ENCODE peak calls at places on chromosomes 3 and 15, in nine cellular contexts. N, L, V, A, T, P, Y, O and W are unnamed samples.

GRCh38 chr3:37272743-37273142 is 98.4 kb upstream of the LRRFIP2 start:
- DNase-seq in N (no peak), L (no peak), V (no peak), A (no peak), T (no peak), P (no peak), Y (no peak), O (no peak), W (no peak)

GRCh38 chr3:64555351-64555750 is 132.4 kb downstream of the ADAMTS9 start:
- DNase-seq in N (no peak), L (no peak), V (no peak), A (no peak), T (no peak), P (no peak), Y (no peak), O (no peak), W (no peak)

GRCh38 chr3:155424041-155424605 is 130.6 kb upstream of the STRIT1 start:
- DNase-seq in N (no peak), L (no peak), V (no peak), A (no peak), T (no peak), P (no peak), Y (no peak), O (no peak), W (no peak)

GRCh38 chr3:192188218-192188835 is 539.0 kb downstream of the FGF12 start:
- DNase-seq in N (peak; percentile 57), L (peak; percentile 74), V (peak; percentile 39), A (peak; percentile 47), T (peak; percentile 71), P (peak; percentile 33), Y (no peak), O (peak; percentile 60), W (peak; percentile 60)

GRCh38 chr3:188041193-188041592 is 112.8 kb upstream of the LPP start:
- DNase-seq in N (no peak), L (no peak), V (no peak), A (no peak), T (no peak), P (no peak), Y (no peak), O (no peak), W (no peak)

GRCh38 chr3:45994661-45995369 is 809 bp downstream of the FYCO1 start:
- DNase-seq in N (peak; percentile 65), L (no peak), V (peak; percentile 32), A (peak; percentile 75), T (no peak), P (peak; percentile 7), Y (no peak), O (no peak), W (peak; percentile 95)

GRCh38 chr15:51621917-51622268 is 678 bp downstream of the DMXL2 start:
- DNase-seq in N (peak; percentile 58), L (peak; percentile 48), V (peak; percentile 42), A (peak; percentile 41), T (peak; percentile 55), P (peak; percentile 7), Y (peak; percentile 69), O (peak; percentile 42), W (peak; percentile 47)

GRCh38 chr3:8712045-8712870 is 21.3 kb upstream of the CAV3 start:
- DNase-seq in N (no peak), L (no peak), V (no peak), A (no peak), T (peak; percentile 5), P (no peak), Y (no peak), O (no peak), W (no peak)

GRCh38 chr3:71726106-71726505 is 904 bp upstream of the EIF4E3 start:
- DNase-seq in N (no peak), L (no peak), V (no peak), A (no peak), T (no peak), P (no peak), Y (no peak), O (no peak), W (no peak)

GRCh38 chr3:23776352-23776891 is 29.3 kb upstream of the UBE2E1 start:
- DNase-seq in N (no peak), L (no peak), V (no peak), A (no peak), T (peak; percentile 26), P (no peak), Y (no peak), O (no peak), W (no peak)

GRCh38 chr3:193499801-193500485 is 54.8 kb downstream of the ATP13A4 start:
- DNase-seq in N (no peak), L (no peak), V (no peak), A (no peak), T (no peak), P (no peak), Y (no peak), O (no peak), W (no peak)
- H3K27ac ChIP-seq in N (no peak overlapping the region), L (no peak overlapping the region), V (no peak overlapping the region), A (no peak overlapping the region), T (no peak overlapping the region), P (no peak overlapping the region), Y (no peak overlapping the region), O (no peak overlapping the region), W (no peak overlapping the region)

GRCh38 chr15:101068523-101068960 is 149.4 kb downstream of the LRRK1 start:
- DNase-seq in N (peak; percentile 45), L (no peak), V (no peak), A (no peak), T (no peak), P (no peak), Y (no peak), O (no peak), W (no peak)
- TF ChIP-seq CTCF in N (no peak), L (no peak), V (no peak), A (no peak), T (no peak), P (no peak), Y (no peak), O (no peak), W (no peak)

GRCh38 chr3:134351421-134351820 is 22.8 kb downstream of the AMOTL2 start:
- DNase-seq in N (peak; percentile 78), L (no peak), V (peak; percentile 58), A (no peak), T (no peak), P (no peak), Y (no peak), O (no peak), W (no peak)

GRCh38 chr3:134350861-134351311 is 23.4 kb downstream of the AMOTL2 start:
- DNase-seq in N (peak; percentile 87), L (peak; percentile 67), V (peak; percentile 27), A (no peak), T (no peak), P (no peak), Y (no peak), O (peak; percentile 77), W (peak; percentile 54)

GRCh38 chr3:134352031-134352671 is 22.1 kb downstream of the AMOTL2 start:
- DNase-seq in N (peak; percentile 52), L (peak; percentile 56), V (peak; percentile 18), A (no peak), T (no peak), P (peak; percentile 69), Y (no peak), O (peak; percentile 72), W (no peak)

GRCh38 chr3:134348524-134348923 is 25.7 kb downstream of the AMOTL2 start:
- DNase-seq in N (peak; percentile 91), L (peak; percentile 48), V (peak; percentile 12), A (no peak), T (no peak), P (no peak), Y (no peak), O (no peak), W (no peak)

DNA sequence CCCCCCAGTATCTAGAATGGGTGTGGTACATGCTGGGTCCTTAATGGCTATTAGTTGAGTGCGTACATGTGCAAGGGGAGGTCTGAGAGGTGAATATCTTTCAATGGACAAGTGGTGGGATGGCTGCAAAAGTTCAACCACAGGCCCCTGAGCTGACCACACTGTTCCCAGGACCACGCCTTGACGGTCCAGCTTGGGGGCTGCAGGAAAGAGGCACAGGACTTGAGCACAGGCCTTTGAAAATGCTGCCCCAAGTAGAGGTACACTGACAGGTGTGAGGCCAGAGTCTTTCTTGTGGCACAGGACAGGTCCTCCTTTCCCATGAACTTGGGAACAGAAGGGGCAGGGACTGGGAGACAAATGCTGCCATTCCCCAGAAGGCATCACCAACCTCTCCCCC is 24.0 kb downstream of the AMOTL2 start:
- DNase-seq in N (peak; percentile 17), L (no peak), V (peak; percentile 7), A (no peak), T (no peak), P (no peak), Y (no peak), O (no peak), W (no peak)
- H3K27ac ChIP-seq in N (peak overlapping the region; percentile 65), L (peak overlapping the region; percentile 86), V (peak overlapping the region; percentile 49), A (no peak overlapping the region), T (no peak overlapping the region), P (no peak overlapping the region), Y (no peak overlapping the region), O (peak overlapping the region; percentile 61), W (peak overlapping the region; percentile 25)

DNA sequence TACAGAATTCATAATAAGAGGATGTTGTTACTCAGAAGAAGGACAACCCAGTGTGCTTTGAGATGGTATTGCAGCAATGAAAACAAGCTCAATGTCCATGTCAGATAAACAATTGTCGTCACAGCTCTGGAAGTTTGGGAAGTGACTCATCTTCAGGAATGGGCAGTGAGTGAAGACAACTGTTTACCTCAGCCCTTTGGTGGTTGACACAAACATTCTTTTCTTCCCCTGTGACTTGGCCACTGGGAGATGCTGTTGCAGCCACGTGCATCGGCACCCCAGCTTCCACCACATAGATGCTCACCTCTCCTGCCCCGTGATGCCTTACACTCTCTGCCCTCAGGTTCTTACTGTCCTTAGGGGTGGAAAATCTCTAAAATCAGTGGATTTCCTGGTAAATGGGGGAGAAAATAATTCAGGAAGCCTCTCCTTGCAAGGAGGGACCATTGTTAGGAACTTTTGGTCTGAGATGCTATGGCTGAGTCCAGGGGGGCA is 114.1 kb upstream of the GALNT15 start:
- DNase-seq in N (peak; percentile 86), L (no peak), V (peak; percentile 68), A (no peak), T (peak; percentile 32), P (peak; percentile 98), Y (no peak), O (no peak), W (no peak)
- TF ChIP-seq CTCF in N (peak; percentile 16), L (no peak), V (no peak), A (no peak), T (no peak), P (peak; percentile 84), Y (no peak), O (no peak), W (no peak)

GRCh38 chr3:39407773-39408492 is 1.4 kb downstream of the RPSA start:
- DNase-seq in N (no peak), L (no peak), V (no peak), A (peak; percentile 27), T (no peak), P (no peak), Y (no peak), O (no peak), W (no peak)
- H3K27ac ChIP-seq in N (peak overlapping the region; percentile 92), L (peak overlapping the region; percentile 94), V (no peak overlapping the region), A (peak overlapping the region; percentile 91), T (peak overlapping the region; percentile 88), P (peak overlapping the region; percentile 91), Y (no peak overlapping the region), O (no peak overlapping the region), W (peak overlapping the region; percentile 51)

DNA sequence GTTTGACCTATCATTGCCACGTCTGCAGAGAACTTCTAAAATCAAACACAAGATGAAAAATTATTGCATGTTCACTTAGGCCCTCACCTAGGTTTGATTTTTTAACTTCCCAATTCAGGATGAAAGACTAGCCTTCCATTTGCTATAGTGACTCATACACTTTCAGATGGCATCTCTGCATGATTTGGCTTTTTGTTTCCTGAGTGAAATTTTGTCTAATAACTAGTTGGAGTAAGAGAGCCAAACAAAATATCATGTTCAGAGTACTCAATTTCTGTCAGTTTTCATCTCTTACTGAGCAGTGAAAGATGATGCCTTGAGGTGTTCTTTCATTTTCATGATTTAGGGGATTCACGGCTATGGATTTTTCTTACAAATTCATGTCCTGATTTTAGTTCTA is 122.9 kb downstream of the NSUN3 start:
- DNase-seq in N (no peak), L (no peak), V (no peak), A (no peak), T (no peak), P (no peak), Y (no peak), O (no peak), W (no peak)
- TF ChIP-seq CTCF in N (no peak), L (no peak), V (no peak), A (no peak), T (no peak), P (no peak), Y (no peak), O (no peak), W (no peak)